ENCODE peak calls at places on chromosomes 1 and 21, in ten cellular contexts. One of them, this sample, is unnamed.

GRCh38 chr1:236284291-236284711 is 2.5 kb upstream of the ERO1B start:
- DNase-seq in OCI-LY7: peak
- DNase-seq in fibroblast of lung: no peak
- DNase-seq in H1: no peak
- DNase-seq in MM.1S: no peak
- DNase-seq in HCT116: no peak
- DNase-seq in H9: no peak
- DNase-seq in mesenchymal stem cell: no peak
- DNase-seq in mammary epithelial cell: no peak
- DNase-seq in neuronal stem cell: peak
- DNase-seq in this sample: peak

GRCh38 chr1:203593143-203593542 is 33.5 kb upstream of the ATP2B4 start:
- DNase-seq in OCI-LY7: no peak
- DNase-seq in fibroblast of lung: no peak
- DNase-seq in H1: no peak
- DNase-seq in MM.1S: no peak
- DNase-seq in HCT116: no peak
- DNase-seq in H9: no peak
- DNase-seq in mesenchymal stem cell: no peak
- DNase-seq in mammary epithelial cell: no peak
- DNase-seq in neuronal stem cell: no peak
- DNase-seq in this sample: no peak

GRCh38 chr1:201595381-201595780 is 56.5 kb downstream of the NAV1 start:
- DNase-seq in OCI-LY7: no peak
- DNase-seq in fibroblast of lung: no peak
- DNase-seq in H1: no peak
- DNase-seq in MM.1S: no peak
- DNase-seq in HCT116: no peak
- DNase-seq in H9: no peak
- DNase-seq in mesenchymal stem cell: no peak
- DNase-seq in mammary epithelial cell: no peak
- DNase-seq in neuronal stem cell: no peak
- DNase-seq in this sample: no peak

GRCh38 chr1:147171399-147172167 is 687 bp downstream of the PRKAB2 start:
- DNase-seq in OCI-LY7: peak
- DNase-seq in fibroblast of lung: no peak
- DNase-seq in H1: no peak
- DNase-seq in MM.1S: peak
- DNase-seq in HCT116: no peak
- DNase-seq in H9: no peak
- DNase-seq in mesenchymal stem cell: peak
- DNase-seq in mammary epithelial cell: no peak
- DNase-seq in neuronal stem cell: no peak
- DNase-seq in this sample: no peak

GRCh38 chr21:34073749-34074282 is 438 bp downstream of the MRPS6 start:
- DNase-seq in OCI-LY7: peak
- DNase-seq in fibroblast of lung: no peak
- DNase-seq in H1: no peak
- DNase-seq in MM.1S: peak
- DNase-seq in HCT116: no peak
- DNase-seq in H9: no peak
- DNase-seq in mesenchymal stem cell: no peak
- DNase-seq in mammary epithelial cell: no peak
- DNase-seq in neuronal stem cell: no peak
- DNase-seq in this sample: peak

GRCh38 chr1:59446257-59446901 is 149.5 kb downstream of the FGGY start:
- DNase-seq in OCI-LY7: no peak
- DNase-seq in fibroblast of lung: peak
- DNase-seq in H1: no peak
- DNase-seq in MM.1S: no peak
- DNase-seq in HCT116: no peak
- DNase-seq in H9: no peak
- DNase-seq in mesenchymal stem cell: peak
- DNase-seq in mammary epithelial cell: peak
- DNase-seq in neuronal stem cell: no peak
- DNase-seq in this sample: no peak

GRCh38 chr21:30340714-30341573 is 3.5 kb upstream of the KRTAP27-1 start:
- DNase-seq in OCI-LY7: peak
- DNase-seq in fibroblast of lung: peak
- DNase-seq in H1: no peak
- DNase-seq in MM.1S: peak
- DNase-seq in HCT116: peak
- DNase-seq in H9: peak
- DNase-seq in mesenchymal stem cell: peak
- DNase-seq in mammary epithelial cell: peak
- DNase-seq in neuronal stem cell: peak
- DNase-seq in this sample: peak

GRCh38 chr1:4702927-4703326 is 48.5 kb downstream of the AJAP1 start:
- DNase-seq in OCI-LY7: no peak
- DNase-seq in fibroblast of lung: peak
- DNase-seq in H1: no peak
- DNase-seq in MM.1S: no peak
- DNase-seq in HCT116: no peak
- DNase-seq in H9: no peak
- DNase-seq in mesenchymal stem cell: no peak
- DNase-seq in mammary epithelial cell: peak
- DNase-seq in neuronal stem cell: no peak
- DNase-seq in this sample: no peak

GRCh38 chr1:116334015-116334547 is 39.0 kb upstream of the ATP1A1 start:
- DNase-seq in OCI-LY7: no peak
- DNase-seq in fibroblast of lung: no peak
- DNase-seq in H1: no peak
- DNase-seq in MM.1S: no peak
- DNase-seq in HCT116: no peak
- DNase-seq in H9: no peak
- DNase-seq in mesenchymal stem cell: peak
- DNase-seq in mammary epithelial cell: peak
- DNase-seq in neuronal stem cell: no peak
- DNase-seq in this sample: no peak
- H2AFZ ChIP-seq in OCI-LY7: peak
- H2AFZ ChIP-seq in fibroblast of lung: no peak
- H2AFZ ChIP-seq in H1: no peak
- H2AFZ ChIP-seq in MM.1S: no peak
- H2AFZ ChIP-seq in HCT116: no peak
- H2AFZ ChIP-seq in H9: no peak
- H2AFZ ChIP-seq in mesenchymal stem cell: no peak
- H2AFZ ChIP-seq in mammary epithelial cell: no peak
- H2AFZ ChIP-seq in neuronal stem cell: no peak
- H2AFZ ChIP-seq in this sample: no peak

DNA sequence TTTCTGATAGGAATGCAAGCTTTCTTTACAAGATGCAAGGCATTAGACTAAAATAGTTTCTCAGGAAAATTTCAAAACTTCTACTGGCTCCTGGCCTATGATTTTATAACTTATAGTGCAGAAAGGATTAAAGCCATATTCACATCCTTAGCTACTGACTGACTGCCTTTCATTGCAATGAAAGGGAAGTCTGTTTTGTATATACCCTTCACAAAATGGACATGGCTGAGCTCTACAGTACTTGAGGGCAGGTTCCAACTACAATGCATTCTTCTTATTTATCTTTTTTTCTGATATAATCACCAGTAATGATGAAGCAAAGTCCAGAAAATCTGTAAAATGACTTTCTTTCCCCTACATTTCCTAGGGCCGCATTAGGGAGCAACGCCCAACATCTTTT is 100.5 kb upstream of the ESRRG start:
- DNase-seq in OCI-LY7: no peak
- DNase-seq in fibroblast of lung: no peak
- DNase-seq in H1: no peak
- DNase-seq in MM.1S: no peak
- DNase-seq in HCT116: no peak
- DNase-seq in H9: no peak
- DNase-seq in mesenchymal stem cell: no peak
- DNase-seq in mammary epithelial cell: no peak
- DNase-seq in neuronal stem cell: no peak
- DNase-seq in this sample: no peak
- H2AFZ ChIP-seq in OCI-LY7: no peak
- H2AFZ ChIP-seq in fibroblast of lung: no peak
- H2AFZ ChIP-seq in H1: no peak
- H2AFZ ChIP-seq in MM.1S: no peak
- H2AFZ ChIP-seq in HCT116: no peak
- H2AFZ ChIP-seq in H9: no peak
- H2AFZ ChIP-seq in mesenchymal stem cell: no peak
- H2AFZ ChIP-seq in mammary epithelial cell: no peak
- H2AFZ ChIP-seq in neuronal stem cell: no peak
- H2AFZ ChIP-seq in this sample: no peak

GRCh38 chr1:35555212-35555584 is 2.0 kb downstream of the KIAA0319L start:
- DNase-seq in OCI-LY7: no peak
- DNase-seq in fibroblast of lung: no peak
- DNase-seq in H1: no peak
- DNase-seq in MM.1S: no peak
- DNase-seq in HCT116: no peak
- DNase-seq in H9: no peak
- DNase-seq in mesenchymal stem cell: no peak
- DNase-seq in mammary epithelial cell: no peak
- DNase-seq in neuronal stem cell: no peak
- DNase-seq in this sample: no peak

GRCh38 chr1:35555601-35556477 is 1.4 kb downstream of the KIAA0319L start:
- DNase-seq in OCI-LY7: no peak
- DNase-seq in fibroblast of lung: peak
- DNase-seq in H1: no peak
- DNase-seq in MM.1S: no peak
- DNase-seq in HCT116: no peak
- DNase-seq in H9: no peak
- DNase-seq in mesenchymal stem cell: no peak
- DNase-seq in mammary epithelial cell: peak
- DNase-seq in neuronal stem cell: no peak
- DNase-seq in this sample: no peak

GRCh38 chr1:35557118-35557610 is at the start of gene KIAA0319L:
- DNase-seq in OCI-LY7: no peak
- DNase-seq in fibroblast of lung: no peak
- DNase-seq in H1: no peak
- DNase-seq in MM.1S: peak
- DNase-seq in HCT116: no peak
- DNase-seq in H9: peak
- DNase-seq in mesenchymal stem cell: no peak
- DNase-seq in mammary epithelial cell: no peak
- DNase-seq in neuronal stem cell: no peak
- DNase-seq in this sample: no peak

GRCh38 chr1:35556494-35557117 is 597 bp downstream of the KIAA0319L start:
- DNase-seq in OCI-LY7: peak
- DNase-seq in fibroblast of lung: no peak
- DNase-seq in H1: no peak
- DNase-seq in MM.1S: peak
- DNase-seq in HCT116: no peak
- DNase-seq in H9: no peak
- DNase-seq in mesenchymal stem cell: no peak
- DNase-seq in mammary epithelial cell: no peak
- DNase-seq in neuronal stem cell: no peak
- DNase-seq in this sample: no peak

GRCh38 chr1:35554261-35555211 is 2.7 kb downstream of the KIAA0319L start:
- DNase-seq in OCI-LY7: no peak
- DNase-seq in fibroblast of lung: no peak
- DNase-seq in H1: no peak
- DNase-seq in MM.1S: no peak
- DNase-seq in HCT116: no peak
- DNase-seq in H9: peak
- DNase-seq in mesenchymal stem cell: no peak
- DNase-seq in mammary epithelial cell: no peak
- DNase-seq in neuronal stem cell: no peak
- DNase-seq in this sample: no peak
- H2AFZ ChIP-seq in OCI-LY7: no peak
- H2AFZ ChIP-seq in fibroblast of lung: no peak
- H2AFZ ChIP-seq in H1: no peak
- H2AFZ ChIP-seq in MM.1S: no peak
- H2AFZ ChIP-seq in HCT116: no peak
- H2AFZ ChIP-seq in H9: no peak
- H2AFZ ChIP-seq in mesenchymal stem cell: no peak
- H2AFZ ChIP-seq in mammary epithelial cell: no peak
- H2AFZ ChIP-seq in neuronal stem cell: no peak
- H2AFZ ChIP-seq in this sample: no peak

GRCh38 chr1:87393437-87394085 is 64.9 kb downstream of the LMO4 start:
- DNase-seq in OCI-LY7: no peak
- DNase-seq in fibroblast of lung: no peak
- DNase-seq in H1: no peak
- DNase-seq in MM.1S: no peak
- DNase-seq in HCT116: no peak
- DNase-seq in H9: no peak
- DNase-seq in mesenchymal stem cell: no peak
- DNase-seq in mammary epithelial cell: no peak
- DNase-seq in neuronal stem cell: no peak
- DNase-seq in this sample: no peak

GRCh38 chr1:87394462-87394861 is 65.8 kb downstream of the LMO4 start:
- DNase-seq in OCI-LY7: no peak
- DNase-seq in fibroblast of lung: no peak
- DNase-seq in H1: no peak
- DNase-seq in MM.1S: no peak
- DNase-seq in HCT116: no peak
- DNase-seq in H9: no peak
- DNase-seq in mesenchymal stem cell: no peak
- DNase-seq in mammary epithelial cell: no peak
- DNase-seq in neuronal stem cell: no peak
- DNase-seq in this sample: no peak

GRCh38 chr1:87389546-87389945 is 60.9 kb downstream of the LMO4 start:
- DNase-seq in OCI-LY7: no peak
- DNase-seq in fibroblast of lung: no peak
- DNase-seq in H1: no peak
- DNase-seq in MM.1S: no peak
- DNase-seq in HCT116: no peak
- DNase-seq in H9: no peak
- DNase-seq in mesenchymal stem cell: no peak
- DNase-seq in mammary epithelial cell: no peak
- DNase-seq in neuronal stem cell: no peak
- DNase-seq in this sample: no peak

GRCh38 chr1:87389011-87389410 is 60.3 kb downstream of the LMO4 start:
- DNase-seq in OCI-LY7: no peak
- DNase-seq in fibroblast of lung: no peak
- DNase-seq in H1: no peak
- DNase-seq in MM.1S: no peak
- DNase-seq in HCT116: no peak
- DNase-seq in H9: no peak
- DNase-seq in mesenchymal stem cell: no peak
- DNase-seq in mammary epithelial cell: no peak
- DNase-seq in neuronal stem cell: no peak
- DNase-seq in this sample: no peak

DNA sequence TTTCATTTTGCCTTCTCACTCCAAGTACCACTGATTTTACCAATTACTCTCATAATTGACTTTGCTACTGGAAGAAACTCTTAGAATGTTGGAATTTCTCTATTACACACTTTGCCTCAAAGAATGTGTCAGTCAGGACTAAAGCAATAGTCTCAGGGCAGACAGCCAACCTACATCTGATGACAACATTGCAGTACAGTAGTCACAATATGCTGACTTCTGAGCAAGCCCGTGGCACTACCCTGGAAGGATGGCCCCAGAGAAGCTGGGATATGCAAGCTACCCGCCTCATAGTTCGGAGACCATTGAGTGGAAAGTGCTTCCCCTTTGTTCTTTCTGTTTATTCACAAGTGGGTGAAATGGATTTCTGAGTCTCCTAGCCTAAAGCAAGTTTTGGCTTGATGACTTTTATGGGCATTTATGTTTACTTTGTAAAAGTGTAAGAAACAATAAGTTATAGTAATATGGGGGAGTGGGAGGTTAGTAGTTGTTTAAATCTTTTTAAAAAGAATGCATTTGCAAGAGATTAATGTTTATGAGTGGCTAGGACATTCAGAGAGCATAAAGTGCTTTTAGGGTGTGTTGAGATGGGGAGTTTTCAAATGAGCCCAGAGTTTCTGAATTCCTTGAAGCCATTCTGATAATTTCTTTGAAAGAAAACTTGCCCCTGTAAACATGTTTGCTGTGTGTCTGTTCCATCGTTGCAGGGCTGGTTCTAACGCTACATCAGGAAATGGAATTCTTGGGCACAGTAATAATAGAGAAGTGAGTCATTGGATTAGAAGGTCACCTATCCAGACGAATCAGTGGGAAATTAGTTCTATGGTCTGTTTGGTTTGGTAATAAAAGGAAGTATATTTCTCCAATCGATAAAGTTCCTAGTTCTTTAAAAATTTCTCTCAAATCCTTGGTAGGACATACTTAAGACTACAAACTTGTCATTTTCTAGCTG is 63.8 kb downstream of the LMO4 start:
- DNase-seq in OCI-LY7: no peak
- DNase-seq in fibroblast of lung: peak
- DNase-seq in H1: no peak
- DNase-seq in MM.1S: no peak
- DNase-seq in HCT116: no peak
- DNase-seq in H9: no peak
- DNase-seq in mesenchymal stem cell: no peak
- DNase-seq in mammary epithelial cell: peak
- DNase-seq in neuronal stem cell: no peak
- DNase-seq in this sample: no peak
- H2AFZ ChIP-seq in OCI-LY7: no peak
- H2AFZ ChIP-seq in fibroblast of lung: no peak
- H2AFZ ChIP-seq in H1: no peak
- H2AFZ ChIP-seq in MM.1S: no peak
- H2AFZ ChIP-seq in HCT116: peak
- H2AFZ ChIP-seq in H9: no peak
- H2AFZ ChIP-seq in mesenchymal stem cell: no peak
- H2AFZ ChIP-seq in mammary epithelial cell: no peak
- H2AFZ ChIP-seq in neuronal stem cell: no peak
- H2AFZ ChIP-seq in this sample: no peak

This sample was measured in DND-41.